ENCODE peak calls at places on chromosome 1, in eight cellular contexts. R is Caco-2; M is H54; V is NCI-H774; I is foreskin keratinocyte; N is stimulated activated effector memory CD8-positive, alpha-beta T cell treated with anti-CD3 and anti-CD28 coated beads, Interleukin-12 subunit alpha, Interleukin-12 subunit beta, amount 100 ng/mL, for 72 hours; X is amygdala; C is CD4-positive, alpha-beta T cell. J is an unnamed sample.

GRCh38 chr1:50132495-50132894 is 23.8 kb downstream of the ELAVL4 start:
- DNase-seq in R (no peak), M (no peak), V (no peak), I (no peak), N (no peak), X (no peak), C (no peak), J (no peak)

GRCh38 chr1:209620484-209620879 is 31.7 kb downstream of the LAMB3 start:
- DNase-seq in R (no peak), M (no peak), V (no peak), I (peak; percentile 72), N (no peak), X (no peak), C (no peak), J (peak; percentile 18)

GRCh38 chr1:60132985-60133673 is 59.6 kb upstream of the C1orf87 start:
- DNase-seq in R (no peak), M (no peak), V (no peak), I (peak; percentile 49), N (no peak), X (no peak), C (no peak), J (peak; percentile 69)

GRCh38 chr1:80966266-80966665 is 834.5 kb upstream of the ADGRL2 start:
- DNase-seq in R (no peak), M (no peak), V (no peak), I (peak; percentile 28), N (no peak), X (no peak), C (no peak), J (no peak)

GRCh38 chr1:160741597-160742348 is 2.7 kb downstream of the SLAMF7 start:
- DNase-seq in R (no peak), M (no peak), V (no peak), I (no peak), N (no peak), X (no peak), C (no peak), J (no peak)

GRCh38 chr1:230303822-230304221 is 122.3 kb downstream of the PGBD5 start:
- DNase-seq in R (no peak), M (no peak), V (no peak), I (peak; percentile 15), N (no peak), X (no peak), C (no peak), J (peak; percentile 3)

GRCh38 chr1:200314085-200314750 is 95.6 kb downstream of the ZNF281 start:
- DNase-seq in R (peak; percentile 59), M (no peak), V (no peak), I (no peak), N (no peak), X (no peak), C (no peak), J (no peak)

GRCh38 chr1:119546641-119547040 is 39.6 kb downstream of the HSD3B1 start:
- DNase-seq in R (no peak), M (no peak), V (no peak), I (no peak), N (no peak), X (no peak), C (no peak), J (no peak)

GRCh38 chr1:200178340-200178739 is 150.8 kb downstream of the NR5A2 start:
- DNase-seq in R (no peak), M (no peak), V (no peak), I (no peak), N (no peak), X (no peak), C (no peak), J (peak; percentile 18)

GRCh38 chr1:1858382-1859086 is 32.4 kb downstream of the GNB1 start:
- DNase-seq in R (peak; percentile 62), M (no peak), V (peak; percentile 6), I (peak; percentile 55), N (no peak), X (no peak), C (no peak), J (peak; percentile 72)

GRCh38 chr1:213606252-213606820 is 381.4 kb upstream of the PROX1 start:
- DNase-seq in R (no peak), M (no peak), V (no peak), I (no peak), N (no peak), X (no peak), C (no peak), J (no peak)

GRCh38 chr1:67945733-67946374 is 104.6 kb downstream of the DIRAS3 start:
- DNase-seq in R (no peak), M (no peak), V (peak; percentile 55), I (no peak), N (no peak), X (no peak), C (no peak), J (no peak)

GRCh38 chr1:17653728-17654351 is 101.3 kb upstream of the ACTL8 start:
- DNase-seq in R (peak; percentile 56), M (no peak), V (no peak), I (peak; percentile 9), N (peak; percentile 51), X (no peak), C (no peak), J (peak; percentile 22)

GRCh38 chr1:155051777-155052398 is 772 bp downstream of the ADAM15 start:
- DNase-seq in R (no peak), M (peak; percentile 71), V (no peak), I (peak; percentile 38), N (peak; percentile 70), X (no peak), C (peak; percentile 27), J (no peak)

GRCh38 chr1:109609881-109610280 is 9.5 kb downstream of the GNAT2 start:
- DNase-seq in R (no peak), M (no peak), V (no peak), I (no peak), N (no peak), X (no peak), C (no peak), J (no peak)

GRCh38 chr1:23594927-23595353 is 35.6 kb upstream of the ID3 start:
- DNase-seq in R (no peak), M (no peak), V (no peak), I (no peak), N (no peak), X (no peak), C (no peak), J (no peak)

GRCh38 chr1:52659851-52660596 is 27.1 kb downstream of the SHISAL2A start:
- DNase-seq in R (no peak), M (no peak), V (no peak), I (peak; percentile 72), N (no peak), X (no peak), C (no peak), J (no peak)

GRCh38 chr1:204398197-204399125 is 13.2 kb downstream of the PPP1R15B start:
- DNase-seq in R (peak; percentile 88), M (peak; percentile 81), V (peak; percentile 78), I (peak; percentile 77), N (peak; percentile 69), X (no peak), C (no peak), J (peak; percentile 65)

GRCh38 chr1:54570161-54570560 is 22.1 kb downstream of the ACOT11 start:
- DNase-seq in R (no peak), M (no peak), V (no peak), I (no peak), N (no peak), X (no peak), C (no peak), J (no peak)

GRCh38 chr1:81477704-81478103 is 323.0 kb upstream of the ADGRL2 start:
- DNase-seq in R (no peak), M (peak; percentile 5), V (peak; percentile 7), I (peak; percentile 20), N (no peak), X (no peak), C (no peak), J (no peak)

GRCh38 chr1:198168180-198168579 is 11.4 kb downstream of the NEK7 start:
- DNase-seq in R (no peak), M (no peak), V (no peak), I (peak; percentile 63), N (no peak), X (no peak), C (no peak), J (no peak)

GRCh38 chr1:25720624-25721023 is 79.4 kb upstream of the SELENON start:
- DNase-seq in R (no peak), M (no peak), V (no peak), I (no peak), N (no peak), X (no peak), C (no peak), J (no peak)

GRCh38 chr1:171426645-171427044 is 58.7 kb upstream of the PRRC2C start:
- DNase-seq in R (no peak), M (no peak), V (no peak), I (no peak), N (no peak), X (no peak), C (no peak), J (no peak)

GRCh38 chr1:3368711-3369436 is 85.6 kb upstream of the ARHGEF16 start:
- DNase-seq in R (no peak), M (no peak), V (no peak), I (no peak), N (no peak), X (no peak), C (no peak), J (peak; percentile 22)

J was measured in fibroblast of the conjunctiva.